ENCODE peak calls at places on chromosomes 3 and 15, in ten cellular contexts. O is caudate nucleus, E is thoracic aorta, M is posterior vena cava, V is NCI-H2171, D is cardiac muscle cell, Y is nucleus accumbens, Q is AG20443, H is fibroblast of lung, U is GM20000. P is an unnamed sample.

GRCh38 chr15:83207622-83208356 is at the start of gene HDGFL3:
- DNase-seq in D (peak), Q (peak), H (peak), Y (peak), V (peak), M (peak), O (peak), U (peak), E (no peak), P (peak)

GRCh38 chr3:172362583-172362982 is 85.7 kb downstream of the GHSR start:
- DNase-seq in Y (no peak), Q (no peak), D (no peak), O (no peak), U (no peak), E (no peak), V (no peak), H (no peak), M (no peak), P (no peak)

GRCh38 chr3:111200027-111200426 is 128.4 kb downstream of the NECTIN3 start:
- DNase-seq in U (no peak), H (no peak), M (no peak), V (no peak), D (no peak), E (no peak), Q (no peak), O (no peak), Y (no peak), P (no peak)

GRCh38 chr15:74795961-74796625 is 14.2 kb downstream of the CSK start:
- DNase-seq in O (no peak), M (no peak), U (no peak), Q (no peak), E (no peak), H (no peak), V (no peak), D (no peak), Y (no peak), P (no peak)

GRCh38 chr3:183490211-183490601 is 61.8 kb upstream of the MCF2L2 start:
- DNase-seq in O (no peak), E (no peak), H (no peak), Q (no peak), V (no peak), Y (no peak), D (no peak), M (no peak), U (no peak), P (no peak)

GRCh38 chr3:11244131-11244677 is 28.0 kb upstream of the ATG7 start:
- DNase-seq in V (no peak), E (no peak), Y (no peak), H (peak), U (no peak), D (no peak), Q (peak), M (no peak), O (no peak), P (peak)

GRCh38 chr15:66019377-66019776 is 150.1 kb downstream of the RAB11A start:
- DNase-seq in H (no peak), V (no peak), Q (no peak), E (no peak), O (no peak), Y (no peak), M (no peak), U (no peak), D (no peak), P (no peak)

GRCh38 chr15:63187589-63188226 is 1.7 kb upstream of the RAB8B start:
- DNase-seq in V (no peak), D (no peak), M (no peak), H (no peak), E (no peak), U (no peak), Y (no peak), O (no peak), Q (no peak), P (no peak)

GRCh38 chr3:147493666-147494065 is 84.5 kb downstream of the ZIC1 start:
- DNase-seq in Y (no peak), U (no peak), E (no peak), O (no peak), H (no peak), M (no peak), V (no peak), D (no peak), Q (no peak), P (no peak)

GRCh38 chr3:22724439-22724838 is 478.7 kb upstream of the UBE2E2 start:
- DNase-seq in O (no peak), M (no peak), U (no peak), V (no peak), Y (no peak), Q (no peak), E (no peak), D (no peak), H (no peak), P (no peak)

GRCh38 chr3:102400142-102400541 is 34.7 kb upstream of the ZPLD1 start:
- DNase-seq in Q (no peak), D (no peak), M (no peak), U (no peak), O (no peak), H (peak), Y (no peak), V (no peak), E (no peak), P (peak)

GRCh38 chr3:123743121-123743520 is 141.0 kb downstream of the MYLK start:
- DNase-seq in D (no peak), Q (no peak), M (no peak), E (no peak), Y (no peak), H (no peak), V (no peak), O (no peak), U (no peak), P (no peak)

GRCh38 chr15:91956026-91956723 is 102.7 kb downstream of the SLCO3A1 start:
- DNase-seq in O (no peak), V (no peak), U (no peak), Y (no peak), D (no peak), M (no peak), H (no peak), Q (peak), E (no peak), P (peak)

GRCh38 chr3:197260491-197261163 is 37.8 kb downstream of the DLG1 start:
- DNase-seq in Q (no peak), U (no peak), O (no peak), Y (no peak), V (no peak), H (no peak), E (no peak), M (no peak), D (no peak), P (no peak)

GRCh38 chr15:45669422-45669821 is 34.6 kb downstream of the SQOR start:
- DNase-seq in H (no peak), M (no peak), E (no peak), D (no peak), O (no peak), V (no peak), U (no peak), Y (no peak), Q (no peak), P (no peak)

GRCh38 chr3:148020880-148021279 is 611.7 kb downstream of the ZIC1 start:
- DNase-seq in Q (no peak), M (no peak), D (no peak), O (no peak), E (no peak), U (no peak), V (no peak), Y (no peak), H (no peak), P (no peak)

GRCh38 chr15:51576911-51577500 is 45.6 kb downstream of the DMXL2 start:
- DNase-seq in U (no peak), Q (peak), V (no peak), Y (no peak), O (no peak), M (no peak), H (peak), D (no peak), E (no peak), P (peak)

GRCh38 chr3:50401973-50402372 is 42.7 kb upstream of the TMEM115 start:
- DNase-seq in E (no peak), Y (no peak), D (no peak), U (no peak), H (no peak), V (no peak), M (no peak), O (no peak), Q (no peak), P (no peak)

GRCh38 chr3:149969945-149970715 is 565 bp downstream of the PFN2 start:
- DNase-seq in V (peak), U (peak), O (peak), Q (peak), Y (peak), M (peak), E (no peak), D (peak), H (peak), P (peak)

GRCh38 chr3:105793040-105793439 is 75.8 kb downstream of the CBLB start:
- DNase-seq in Q (no peak), U (no peak), H (no peak), D (no peak), V (no peak), Y (no peak), E (no peak), M (no peak), O (no peak), P (peak)

GRCh38 chr3:111904376-111905241 is 45.5 kb downstream of the PHLDB2 start:
- DNase-seq in E (no peak), V (no peak), O (no peak), Q (peak), M (no peak), U (no peak), Y (no peak), D (no peak), H (peak), P (peak)

GRCh38 chr3:156477306-156477705 is 77.6 kb downstream of the SSR3 start:
- DNase-seq in H (no peak), E (no peak), M (no peak), V (no peak), Y (no peak), U (no peak), D (peak), O (no peak), Q (peak), P (peak)

GRCh38 chr3:45635475-45636256 is 41.1 kb downstream of the LIMD1 start:
- DNase-seq in M (no peak), U (no peak), D (no peak), O (no peak), V (no peak), Y (no peak), E (no peak), Q (peak), H (peak), P (peak)

GRCh38 chr3:12705981-12706380 is 42.1 kb upstream of the RAF1 start:
- DNase-seq in O (no peak), Y (no peak), E (no peak), Q (peak), D (no peak), M (no peak), H (peak), V (no peak), U (no peak), P (peak)

GRCh38 chr3:141767062-141767461 is 3.9 kb downstream of the GRK7 start:
- DNase-seq in M (no peak), V (no peak), Y (no peak), E (no peak), H (no peak), U (no peak), O (no peak), D (no peak), Q (no peak), P (no peak)

GRCh38 chr3:58560771-58561311 is 16.4 kb downstream of the FAM107A start:
- DNase-seq in Q (peak), U (no peak), M (peak), V (no peak), H (peak), Y (no peak), E (no peak), D (peak), O (no peak), P (peak)

GRCh38 chr3:136266468-136266867 is 16.3 kb downstream of the PCCB start:
- DNase-seq in Y (no peak), D (no peak), M (no peak), O (no peak), U (no peak), Q (no peak), E (no peak), V (no peak), H (peak), P (no peak)

GRCh38 chr15:76340802-76341365 is 4.3 kb downstream of the ISL2 start:
- DNase-seq in H (no peak), V (peak), O (no peak), D (peak), E (no peak), Q (peak), Y (no peak), M (no peak), U (peak), P (no peak)

GRCh38 chr15:66838202-66838601 is 136.2 kb downstream of the SMAD6 start:
- DNase-seq in Y (no peak), M (no peak), U (no peak), V (no peak), E (no peak), H (no peak), Q (no peak), D (no peak), O (no peak), P (no peak)

GRCh38 chr15:97648728-97649127 is 311.8 kb upstream of the ARRDC4 start:
- DNase-seq in D (no peak), M (no peak), O (no peak), V (no peak), E (no peak), H (no peak), Q (no peak), U (no peak), Y (no peak), P (no peak)

GRCh38 chr15:36579792-36580431 is 486 bp downstream of the CDIN1 start:
- DNase-seq in E (no peak), Q (no peak), M (no peak), D (no peak), V (no peak), Y (peak), H (no peak), U (no peak), O (no peak), P (no peak)

GRCh38 chr15:57797608-57798267 is 91.2 kb downstream of the POLR2M start:
- DNase-seq in O (no peak), Q (no peak), D (no peak), Y (no peak), U (no peak), M (no peak), V (no peak), E (no peak), H (no peak), P (no peak)

P was measured in cardiac fibroblast.